ENCODE peak calls at places on chromosomes 4 and X, in five cellular contexts. One of them, this sample, is unnamed. For H3K27me3, the result is how much of the 10 kb centered on the place peaks cover.

GRCh38 chr4:184275766-184276165 is 58.1 kb upstream of the ENPP6 start:
- DNase-seq in DND-41: no peak
- DNase-seq in PC-3: no peak
- DNase-seq in K562: no peak
- DNase-seq in HepG2: no peak
- DNase-seq in this sample: no peak

GRCh38 chr4:754221-755120 is 48.8 kb downstream of the PCGF3 start:
- DNase-seq in DND-41: no peak
- DNase-seq in PC-3: no peak
- DNase-seq in K562: no peak
- DNase-seq in HepG2: no peak
- DNase-seq in this sample: no peak

GRCh38 chrX:74293343-74293946 is 10.5 kb upstream of the ZCCHC13 start:
- DNase-seq in DND-41: peak
- DNase-seq in PC-3: peak
- DNase-seq in K562: peak
- DNase-seq in HepG2: peak
- DNase-seq in this sample: peak

GRCh38 chr4:172826346-172826745 is 342.3 kb upstream of the GALNT7 start:
- DNase-seq in DND-41: no peak
- DNase-seq in PC-3: peak
- DNase-seq in K562: no peak
- DNase-seq in HepG2: no peak
- DNase-seq in this sample: no peak

GRCh38 chr4:105815701-105816100 is 79.6 kb upstream of the NPNT start:
- DNase-seq in DND-41: no peak
- DNase-seq in PC-3: no peak
- DNase-seq in K562: no peak
- DNase-seq in HepG2: no peak
- DNase-seq in this sample: no peak

GRCh38 chrX:50913520-50913919 is 3.0 kb downstream of the BMP15 start:
- DNase-seq in DND-41: no peak
- DNase-seq in PC-3: no peak
- DNase-seq in K562: no peak
- DNase-seq in HepG2: no peak
- DNase-seq in this sample: no peak

GRCh38 chr4:90982787-90983186 is 855.6 kb downstream of the CCSER1 start:
- DNase-seq in DND-41: no peak
- DNase-seq in PC-3: no peak
- DNase-seq in K562: no peak
- DNase-seq in HepG2: no peak
- DNase-seq in this sample: peak

GRCh38 chrX:75986980-75987379 is 185.9 kb upstream of the PBDC1 start:
- DNase-seq in DND-41: no peak
- DNase-seq in PC-3: no peak
- DNase-seq in K562: no peak
- DNase-seq in HepG2: no peak
- DNase-seq in this sample: no peak

GRCh38 chrX:150362599-150363481 is at the start of gene MAMLD1:
- DNase-seq in DND-41: peak
- DNase-seq in PC-3: peak
- DNase-seq in K562: peak
- DNase-seq in HepG2: no peak
- DNase-seq in this sample: peak

GRCh38 chrX:57364145-57364544 is 77.6 kb downstream of the FAAH2 start:
- DNase-seq in DND-41: no peak
- DNase-seq in PC-3: no peak
- DNase-seq in K562: no peak
- DNase-seq in HepG2: no peak
- DNase-seq in this sample: no peak

GRCh38 chrX:154748712-154749339 is 2.1 kb downstream of the GAB3 start:
- DNase-seq in DND-41: peak
- DNase-seq in PC-3: peak
- DNase-seq in K562: peak
- DNase-seq in HepG2: peak
- DNase-seq in this sample: peak

GRCh38 chr4:6568689-6569332 is 6.2 kb upstream of the MAN2B2 start:
- DNase-seq in DND-41: no peak
- DNase-seq in PC-3: peak
- DNase-seq in K562: no peak
- DNase-seq in HepG2: no peak
- DNase-seq in this sample: no peak

GRCh38 chr4:10001757-10002156 is 19.5 kb downstream of the SLC2A9 start:
- DNase-seq in DND-41: no peak
- DNase-seq in PC-3: no peak
- DNase-seq in K562: peak
- DNase-seq in HepG2: no peak
- DNase-seq in this sample: no peak

GRCh38 chr4:64520393-64520792 is 111.1 kb upstream of the TECRL start:
- DNase-seq in DND-41: no peak
- DNase-seq in PC-3: no peak
- DNase-seq in K562: no peak
- DNase-seq in HepG2: no peak
- DNase-seq in this sample: peak

GRCh38 chr4:166312166-166312565 is 439.1 kb downstream of the TLL1 start:
- DNase-seq in DND-41: no peak
- DNase-seq in PC-3: no peak
- DNase-seq in K562: no peak
- DNase-seq in HepG2: no peak
- DNase-seq in this sample: peak

GRCh38 chr4:24794916-24795665 is at the start of gene SOD3:
- DNase-seq in DND-41: no peak
- DNase-seq in PC-3: peak
- DNase-seq in K562: peak
- DNase-seq in HepG2: peak
- DNase-seq in this sample: peak

GRCh38 chr4:97662133-97662532 is 481.1 kb downstream of the STPG2 start:
- DNase-seq in DND-41: no peak
- DNase-seq in PC-3: peak
- DNase-seq in K562: no peak
- DNase-seq in HepG2: no peak
- DNase-seq in this sample: no peak

GRCh38 chrX:68682790-68683189 is 35.3 kb downstream of the STARD8 start:
- DNase-seq in DND-41: no peak
- DNase-seq in PC-3: no peak
- DNase-seq in K562: no peak
- DNase-seq in HepG2: no peak
- DNase-seq in this sample: no peak

GRCh38 chr4:17066241-17066640 is 167.8 kb upstream of the LDB2 start:
- DNase-seq in DND-41: no peak
- DNase-seq in PC-3: no peak
- DNase-seq in K562: no peak
- DNase-seq in HepG2: no peak
- DNase-seq in this sample: no peak

GRCh38 chrX:154804564-154804956 is 725 bp downstream of the MPP1 start:
- DNase-seq in DND-41: no peak
- DNase-seq in PC-3: no peak
- DNase-seq in K562: no peak
- DNase-seq in HepG2: no peak
- DNase-seq in this sample: no peak

GRCh38 chr4:3491681-3492405 is 28.7 kb downstream of the DOK7 start:
- DNase-seq in DND-41: no peak
- DNase-seq in PC-3: no peak
- DNase-seq in K562: no peak
- DNase-seq in HepG2: no peak
- DNase-seq in this sample: no peak

GRCh38 chr4:26235500-26235899 is 85.3 kb upstream of the RBPJ start:
- DNase-seq in DND-41: no peak
- DNase-seq in PC-3: peak
- DNase-seq in K562: no peak
- DNase-seq in HepG2: no peak
- DNase-seq in this sample: no peak

GRCh38 chrX:151754042-151754419 is 19.5 kb downstream of the CNGA2 start:
- DNase-seq in DND-41: no peak
- DNase-seq in PC-3: peak
- DNase-seq in K562: no peak
- DNase-seq in HepG2: no peak
- DNase-seq in this sample: no peak

GRCh38 chr4:77002321-77002720 is 52.8 kb downstream of the SEPTIN11 start:
- DNase-seq in DND-41: no peak
- DNase-seq in PC-3: no peak
- DNase-seq in K562: no peak
- DNase-seq in HepG2: no peak
- DNase-seq in this sample: no peak

GRCh38 chrX:31314921-31315320 is 243.1 kb upstream of the FTHL17 start:
- DNase-seq in DND-41: no peak
- DNase-seq in PC-3: no peak
- DNase-seq in K562: no peak
- DNase-seq in HepG2: no peak
- DNase-seq in this sample: no peak

GRCh38 chrX:19866626-19867410 is 20.6 kb downstream of the SH3KBP1 start:
- DNase-seq in DND-41: peak
- DNase-seq in PC-3: no peak
- DNase-seq in K562: no peak
- DNase-seq in HepG2: no peak
- DNase-seq in this sample: no peak

GRCh38 chr4:34417160-34417559 is 1827.2 kb downstream of the ARAP2 start:
- DNase-seq in DND-41: no peak
- DNase-seq in PC-3: peak
- DNase-seq in K562: no peak
- DNase-seq in HepG2: no peak
- DNase-seq in this sample: no peak

GRCh38 chrX:29788991-29789699 is 426.2 kb upstream of the MAGEB2 start:
- DNase-seq in DND-41: no peak
- DNase-seq in PC-3: no peak
- DNase-seq in K562: no peak
- DNase-seq in HepG2: no peak
- DNase-seq in this sample: no peak

DNA sequence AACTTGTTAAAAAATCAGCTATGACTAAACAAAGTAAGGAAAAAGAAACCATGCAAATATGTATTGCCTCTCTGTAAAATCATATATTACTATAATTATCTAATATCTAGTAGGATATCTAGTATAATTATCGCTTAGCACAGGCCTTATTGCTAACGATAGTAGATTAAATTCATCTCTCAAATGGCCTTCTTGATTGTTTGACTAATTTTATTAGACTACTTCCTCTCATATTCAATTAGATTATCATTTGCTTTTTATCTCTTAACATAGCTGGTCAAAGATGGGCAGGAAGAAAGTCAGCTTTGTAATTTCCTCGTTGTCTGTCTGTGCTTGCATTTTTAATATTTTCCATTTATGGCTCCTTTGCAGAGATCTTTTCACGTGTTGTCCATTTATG is 21.9 kb upstream of the HPGDS start:
- DNase-seq in DND-41: no peak
- DNase-seq in PC-3: no peak
- DNase-seq in K562: no peak
- DNase-seq in HepG2: no peak
- DNase-seq in this sample: no peak
- H2AFZ ChIP-seq in DND-41: no peak
- H2AFZ ChIP-seq in PC-3: peak
- H2AFZ ChIP-seq in K562: no peak
- H2AFZ ChIP-seq in HepG2: no peak
- H2AFZ ChIP-seq in this sample: no peak

GRCh38 chrX:32873786-32874185 is 337.6 kb downstream of the DMD start:
- DNase-seq in DND-41: no peak
- DNase-seq in PC-3: no peak
- DNase-seq in K562: no peak
- DNase-seq in HepG2: no peak
- DNase-seq in this sample: no peak

GRCh38 chrX:32868524-32868895 is 342.8 kb downstream of the DMD start:
- DNase-seq in DND-41: no peak
- DNase-seq in PC-3: no peak
- DNase-seq in K562: no peak
- DNase-seq in HepG2: no peak
- DNase-seq in this sample: no peak

GRCh38 chrX:32871636-32872035 is 339.7 kb downstream of the DMD start:
- DNase-seq in DND-41: no peak
- DNase-seq in PC-3: no peak
- DNase-seq in K562: no peak
- DNase-seq in HepG2: no peak
- DNase-seq in this sample: no peak

DNA sequence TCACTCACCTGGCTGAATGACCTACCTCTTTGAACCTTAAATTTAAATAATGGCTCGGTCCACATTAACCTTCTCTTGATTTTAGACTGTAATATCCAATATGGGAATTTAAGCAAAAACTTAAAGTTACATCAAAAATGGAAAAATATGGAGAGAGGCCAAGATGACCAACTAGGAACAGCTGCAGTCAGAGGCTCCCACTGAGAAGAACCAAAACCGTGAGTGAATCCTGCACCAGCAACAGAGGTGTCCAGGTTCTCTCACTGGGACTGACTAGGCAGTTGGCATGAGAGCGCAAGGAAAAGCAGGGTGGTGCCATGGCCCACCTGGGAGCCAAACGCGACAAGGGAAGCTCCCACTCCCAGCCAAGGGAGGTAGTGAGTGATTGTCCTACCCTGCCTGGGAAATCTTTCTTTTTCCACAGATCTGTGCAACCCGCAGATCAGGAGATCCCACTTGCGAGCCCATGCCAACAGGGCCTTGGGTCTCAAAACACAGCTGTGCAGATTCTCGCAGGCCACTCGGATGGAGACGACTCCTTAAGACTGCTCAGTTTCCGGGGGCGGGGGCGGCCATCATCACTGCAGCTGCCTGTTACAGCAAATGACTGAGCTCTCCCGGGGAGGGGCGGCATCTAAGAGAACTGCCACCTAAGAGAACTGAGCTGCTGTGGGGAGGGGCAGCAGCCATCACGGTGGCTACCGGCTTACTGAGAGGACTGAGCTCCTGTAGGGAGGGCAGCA is 343.4 kb downstream of the DMD start:
- DNase-seq in DND-41: no peak
- DNase-seq in PC-3: no peak
- DNase-seq in K562: no peak
- DNase-seq in HepG2: no peak
- DNase-seq in this sample: no peak
- H3K27me3 ChIP-seq in DND-41: under half
- H3K27me3 ChIP-seq in PC-3: under half
- H3K27me3 ChIP-seq in K562: under half
- H3K27me3 ChIP-seq in HepG2: under half
- H3K27me3 ChIP-seq in this sample: under half

GRCh38 chr4:180057198-180057821 is 2185.9 kb upstream of the TENM3 start:
- DNase-seq in DND-41: no peak
- DNase-seq in PC-3: no peak
- DNase-seq in K562: no peak
- DNase-seq in HepG2: no peak
- DNase-seq in this sample: peak
- TF ChIP-seq EZH2 in DND-41: no peak
- TF ChIP-seq EZH2 in PC-3: no peak
- TF ChIP-seq EZH2 in K562: no peak
- TF ChIP-seq EZH2 in HepG2: peak
- TF ChIP-seq EZH2 in this sample: no peak

GRCh38 chr4:182932651-182933050 is 15.5 kb upstream of the DCTD start:
- DNase-seq in DND-41: no peak
- DNase-seq in PC-3: no peak
- DNase-seq in K562: no peak
- DNase-seq in HepG2: no peak
- DNase-seq in this sample: no peak

GRCh38 chr4:182928061-182928460 is 10.9 kb upstream of the DCTD start:
- DNase-seq in DND-41: no peak
- DNase-seq in PC-3: no peak
- DNase-seq in K562: no peak
- DNase-seq in HepG2: no peak
- DNase-seq in this sample: peak

GRCh38 chr4:182931691-182932297 is 14.6 kb upstream of the DCTD start:
- DNase-seq in DND-41: no peak
- DNase-seq in PC-3: no peak
- DNase-seq in K562: no peak
- DNase-seq in HepG2: no peak
- DNase-seq in this sample: no peak

GRCh38 chr4:182927505-182927904 is 10.3 kb upstream of the DCTD start:
- DNase-seq in DND-41: no peak
- DNase-seq in PC-3: no peak
- DNase-seq in K562: no peak
- DNase-seq in HepG2: no peak
- DNase-seq in this sample: no peak

GRCh38 chr4:182929296-182929695 is 12.1 kb upstream of the DCTD start:
- DNase-seq in DND-41: no peak
- DNase-seq in PC-3: peak
- DNase-seq in K562: no peak
- DNase-seq in HepG2: peak
- DNase-seq in this sample: no peak
- H2AFZ ChIP-seq in DND-41: no peak
- H2AFZ ChIP-seq in PC-3: no peak
- H2AFZ ChIP-seq in K562: no peak
- H2AFZ ChIP-seq in HepG2: no peak
- H2AFZ ChIP-seq in this sample: no peak

This sample was measured in GM23338.